ENCODE peak calls at places on chromosomes 3 and 15, in nine cellular contexts. One of them, this sample, is unnamed.

GRCh38 chr15:61379005-61379404 is 149.9 kb upstream of the RORA start:
- DNase-seq in naive thymus-derived CD4-positive, alpha-beta T cell: no peak
- DNase-seq in psoas muscle: no peak
- DNase-seq in BE2C: no peak
- DNase-seq in HAP-1: no peak
- DNase-seq in A549: no peak
- DNase-seq in cardiac muscle cell: no peak
- DNase-seq in uterus: no peak
- DNase-seq in testis: no peak
- DNase-seq in this sample: no peak

GRCh38 chr3:59809750-59810444 is 760.1 kb upstream of the CFAP20DC start:
- DNase-seq in HAP-1: peak; percentile 43
- DNase-seq in BE2C: peak; percentile 20
- DNase-seq in A549: peak; percentile 18
- DNase-seq in cardiac muscle cell: peak; percentile 55
- DNase-seq in testis: peak; percentile 23
- DNase-seq in naive thymus-derived CD4-positive, alpha-beta T cell: no peak
- DNase-seq in uterus: no peak
- DNase-seq in psoas muscle: no peak
- DNase-seq in this sample: peak; percentile 50

GRCh38 chr3:99933971-99934750 is 116.5 kb downstream of the CMSS1 start:
- DNase-seq in BE2C: no peak
- DNase-seq in HAP-1: no peak
- DNase-seq in uterus: no peak
- DNase-seq in cardiac muscle cell: no peak
- DNase-seq in psoas muscle: no peak
- DNase-seq in A549: no peak
- DNase-seq in naive thymus-derived CD4-positive, alpha-beta T cell: no peak
- DNase-seq in testis: no peak
- DNase-seq in this sample: no peak

GRCh38 chr3:123068227-123069020 is 1.6 kb downstream of the PDIA5 start:
- DNase-seq in HAP-1: peak; percentile 49
- DNase-seq in cardiac muscle cell: no peak
- DNase-seq in uterus: no peak
- DNase-seq in naive thymus-derived CD4-positive, alpha-beta T cell: no peak
- DNase-seq in testis: peak; percentile 73
- DNase-seq in A549: peak; percentile 60
- DNase-seq in psoas muscle: no peak
- DNase-seq in BE2C: peak; percentile 70
- DNase-seq in this sample: no peak

GRCh38 chr15:60941448-60941847 is 287.7 kb downstream of the RORA start:
- DNase-seq in naive thymus-derived CD4-positive, alpha-beta T cell: no peak
- DNase-seq in psoas muscle: peak; percentile 22
- DNase-seq in A549: no peak
- DNase-seq in cardiac muscle cell: peak; percentile 6
- DNase-seq in HAP-1: no peak
- DNase-seq in uterus: no peak
- DNase-seq in BE2C: no peak
- DNase-seq in testis: no peak
- DNase-seq in this sample: peak; percentile 88

GRCh38 chr15:74240002-74240568 is 4.0 kb downstream of the CCDC33 start:
- DNase-seq in HAP-1: peak; percentile 86
- DNase-seq in psoas muscle: peak; percentile 85
- DNase-seq in naive thymus-derived CD4-positive, alpha-beta T cell: no peak
- DNase-seq in A549: peak; percentile 72
- DNase-seq in BE2C: peak; percentile 99
- DNase-seq in cardiac muscle cell: peak; percentile 87
- DNase-seq in testis: peak; percentile 86
- DNase-seq in uterus: peak; percentile 48
- DNase-seq in this sample: peak; percentile 83

GRCh38 chr3:177721864-177722370 is 524.6 kb upstream of the TBL1XR1 start:
- DNase-seq in psoas muscle: no peak
- DNase-seq in A549: no peak
- DNase-seq in HAP-1: no peak
- DNase-seq in BE2C: no peak
- DNase-seq in naive thymus-derived CD4-positive, alpha-beta T cell: no peak
- DNase-seq in testis: no peak
- DNase-seq in uterus: no peak
- DNase-seq in cardiac muscle cell: no peak
- DNase-seq in this sample: no peak

GRCh38 chr3:57152150-57152549 is 13.0 kb downstream of the IL17RD start:
- DNase-seq in uterus: peak; percentile 41
- DNase-seq in BE2C: no peak
- DNase-seq in HAP-1: no peak
- DNase-seq in A549: no peak
- DNase-seq in testis: no peak
- DNase-seq in psoas muscle: no peak
- DNase-seq in cardiac muscle cell: no peak
- DNase-seq in naive thymus-derived CD4-positive, alpha-beta T cell: no peak
- DNase-seq in this sample: no peak

DNA sequence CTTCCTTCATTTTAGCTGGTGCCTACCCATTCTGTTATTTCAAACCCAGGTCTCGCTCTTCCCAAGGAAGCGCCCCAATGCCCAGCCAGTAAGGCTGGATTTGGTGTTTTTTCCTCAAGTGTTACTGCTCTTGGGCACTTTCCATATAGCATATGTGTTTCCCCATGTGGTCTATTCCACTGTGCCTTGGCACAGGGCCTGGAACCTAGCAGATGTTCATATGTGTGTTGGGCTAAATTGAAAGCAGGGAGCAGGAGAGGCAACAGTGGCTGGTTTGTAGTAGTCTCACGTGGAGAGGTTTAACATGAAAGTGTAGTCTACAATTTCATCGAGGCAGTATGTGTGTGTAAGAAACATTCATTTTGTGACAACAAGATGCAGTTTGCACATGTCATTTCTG is 48.2 kb upstream of the TEX264 start:
- DNase-seq in uterus: no peak
- DNase-seq in BE2C: peak; percentile 8
- DNase-seq in A549: no peak
- DNase-seq in naive thymus-derived CD4-positive, alpha-beta T cell: no peak
- DNase-seq in HAP-1: no peak
- DNase-seq in psoas muscle: no peak
- DNase-seq in testis: peak; percentile 23
- DNase-seq in cardiac muscle cell: peak; percentile 78
- DNase-seq in this sample: no peak
- H3K4me1 ChIP-seq in uterus: no peaks in the 10 kb centered on the region
- H3K4me1 ChIP-seq in BE2C: no peaks in the 10 kb centered on the region
- H3K4me1 ChIP-seq in A549: peaks cover 17% of the 10 kb centered on the region
- H3K4me1 ChIP-seq in naive thymus-derived CD4-positive, alpha-beta T cell: no peaks in the 10 kb centered on the region
- H3K4me1 ChIP-seq in HAP-1: peaks cover 9% of the 10 kb centered on the region
- H3K4me1 ChIP-seq in psoas muscle: peaks cover 34% of the 10 kb centered on the region
- H3K4me1 ChIP-seq in testis: peaks cover 8% of the 10 kb centered on the region
- H3K4me1 ChIP-seq in cardiac muscle cell: no peaks in the 10 kb centered on the region
- H3K4me1 ChIP-seq in this sample: peaks cover 14% of the 10 kb centered on the region

GRCh38 chr15:53448215-53449001 is 311.1 kb downstream of the WDR72 start:
- DNase-seq in testis: peak; percentile 34
- DNase-seq in A549: no peak
- DNase-seq in psoas muscle: no peak
- DNase-seq in cardiac muscle cell: no peak
- DNase-seq in BE2C: no peak
- DNase-seq in naive thymus-derived CD4-positive, alpha-beta T cell: no peak
- DNase-seq in HAP-1: no peak
- DNase-seq in uterus: no peak
- DNase-seq in this sample: no peak

GRCh38 chr15:53447742-53448141 is 311.7 kb downstream of the WDR72 start:
- DNase-seq in A549: no peak
- DNase-seq in HAP-1: no peak
- DNase-seq in naive thymus-derived CD4-positive, alpha-beta T cell: no peak
- DNase-seq in BE2C: no peak
- DNase-seq in uterus: no peak
- DNase-seq in testis: no peak
- DNase-seq in psoas muscle: no peak
- DNase-seq in cardiac muscle cell: no peak
- DNase-seq in this sample: no peak

GRCh38 chr15:53447053-53447574 is 312.3 kb downstream of the WDR72 start:
- DNase-seq in A549: no peak
- DNase-seq in BE2C: no peak
- DNase-seq in HAP-1: no peak
- DNase-seq in psoas muscle: no peak
- DNase-seq in uterus: no peak
- DNase-seq in naive thymus-derived CD4-positive, alpha-beta T cell: no peak
- DNase-seq in testis: no peak
- DNase-seq in cardiac muscle cell: no peak
- DNase-seq in this sample: no peak

GRCh38 chr15:53445531-53445930 is 313.9 kb downstream of the WDR72 start:
- DNase-seq in psoas muscle: no peak
- DNase-seq in A549: no peak
- DNase-seq in cardiac muscle cell: no peak
- DNase-seq in testis: no peak
- DNase-seq in BE2C: no peak
- DNase-seq in HAP-1: no peak
- DNase-seq in uterus: no peak
- DNase-seq in naive thymus-derived CD4-positive, alpha-beta T cell: no peak
- DNase-seq in this sample: no peak

GRCh38 chr15:53446376-53446775 is 313.1 kb downstream of the WDR72 start:
- DNase-seq in naive thymus-derived CD4-positive, alpha-beta T cell: no peak
- DNase-seq in uterus: no peak
- DNase-seq in testis: no peak
- DNase-seq in BE2C: no peak
- DNase-seq in HAP-1: no peak
- DNase-seq in psoas muscle: no peak
- DNase-seq in A549: no peak
- DNase-seq in cardiac muscle cell: no peak
- DNase-seq in this sample: no peak
- H3K4me1 ChIP-seq in naive thymus-derived CD4-positive, alpha-beta T cell: no peaks in the 10 kb centered on the region
- H3K4me1 ChIP-seq in uterus: no peaks in the 10 kb centered on the region
- H3K4me1 ChIP-seq in testis: peaks cover 11% of the 10 kb centered on the region
- H3K4me1 ChIP-seq in BE2C: no peaks in the 10 kb centered on the region
- H3K4me1 ChIP-seq in HAP-1: no peaks in the 10 kb centered on the region
- H3K4me1 ChIP-seq in psoas muscle: no peaks in the 10 kb centered on the region
- H3K4me1 ChIP-seq in A549: no peaks in the 10 kb centered on the region
- H3K4me1 ChIP-seq in cardiac muscle cell: no peaks in the 10 kb centered on the region
- H3K4me1 ChIP-seq in this sample: no peaks in the 10 kb centered on the region

GRCh38 chr3:71130516-71131384 is 452.8 kb downstream of the FOXP1 start:
- DNase-seq in A549: no peak
- DNase-seq in BE2C: peak; percentile 29
- DNase-seq in HAP-1: peak; percentile 79
- DNase-seq in psoas muscle: peak; percentile 47
- DNase-seq in naive thymus-derived CD4-positive, alpha-beta T cell: peak; percentile 87
- DNase-seq in uterus: peak; percentile 40
- DNase-seq in testis: peak; percentile 79
- DNase-seq in cardiac muscle cell: peak; percentile 89
- DNase-seq in this sample: peak; percentile 47
- H3K4me1 ChIP-seq in A549: peaks cover 63% of the 10 kb centered on the region
- H3K4me1 ChIP-seq in BE2C: peaks cover 16% of the 10 kb centered on the region
- H3K4me1 ChIP-seq in HAP-1: peaks cover 64% of the 10 kb centered on the region
- H3K4me1 ChIP-seq in psoas muscle: peaks cover 53% of the 10 kb centered on the region
- H3K4me1 ChIP-seq in naive thymus-derived CD4-positive, alpha-beta T cell: peaks cover 51% of the 10 kb centered on the region
- H3K4me1 ChIP-seq in uterus: no peaks in the 10 kb centered on the region
- H3K4me1 ChIP-seq in testis: peaks cover 8% of the 10 kb centered on the region
- H3K4me1 ChIP-seq in cardiac muscle cell: peaks cover 90% of the 10 kb centered on the region
- H3K4me1 ChIP-seq in this sample: peaks cover 10% of the 10 kb centered on the region

DNA sequence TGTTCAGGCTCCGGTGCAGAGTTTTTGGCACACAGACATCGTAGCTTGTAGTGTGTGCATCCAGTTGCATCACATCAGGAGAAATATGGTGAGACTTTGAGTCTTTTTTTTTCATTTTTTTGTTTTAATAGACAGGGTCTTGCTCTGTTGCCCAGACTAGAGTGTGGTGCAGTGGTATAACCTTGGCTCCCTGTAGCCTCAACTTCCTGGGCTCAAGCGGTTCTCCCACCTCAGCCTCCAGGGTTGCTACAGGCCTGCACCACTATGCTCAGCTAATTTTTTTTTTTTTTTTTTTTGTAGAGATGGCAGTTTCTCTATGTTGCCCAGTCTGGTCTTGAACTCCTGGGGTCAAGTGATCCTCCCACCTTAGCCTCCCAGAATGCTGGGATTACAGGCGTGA is 51.1 kb upstream of the TEX264 start:
- DNase-seq in psoas muscle: no peak
- DNase-seq in uterus: no peak
- DNase-seq in A549: no peak
- DNase-seq in cardiac muscle cell: no peak
- DNase-seq in naive thymus-derived CD4-positive, alpha-beta T cell: no peak
- DNase-seq in testis: no peak
- DNase-seq in HAP-1: no peak
- DNase-seq in BE2C: no peak
- DNase-seq in this sample: no peak
- H3K4me1 ChIP-seq in psoas muscle: peaks cover 34% of the 10 kb centered on the region
- H3K4me1 ChIP-seq in uterus: no peaks in the 10 kb centered on the region
- H3K4me1 ChIP-seq in A549: peaks cover 17% of the 10 kb centered on the region
- H3K4me1 ChIP-seq in cardiac muscle cell: no peaks in the 10 kb centered on the region
- H3K4me1 ChIP-seq in naive thymus-derived CD4-positive, alpha-beta T cell: no peaks in the 10 kb centered on the region
- H3K4me1 ChIP-seq in testis: peaks cover 8% of the 10 kb centered on the region
- H3K4me1 ChIP-seq in HAP-1: peaks cover 9% of the 10 kb centered on the region
- H3K4me1 ChIP-seq in BE2C: no peaks in the 10 kb centered on the region
- H3K4me1 ChIP-seq in this sample: peaks cover 14% of the 10 kb centered on the region